ENCODE peak calls at places on chromosomes 4 and X, in eight cellular contexts. One of them, this sample, is unnamed.

GRCh38 chr4:129362685-129363274 is 266.8 kb downstream of the C4orf33 start:
- DNase-seq in PC-9: peak
- DNase-seq in right cardiac atrium: peak
- DNase-seq in breast epithelium: peak
- DNase-seq in HL-60: no peak
- DNase-seq in suprapubic skin: no peak
- DNase-seq in thoracic aorta: peak
- DNase-seq in GM12878: peak
- DNase-seq in this sample: peak

GRCh38 chr4:69713593-69713992 is 46.8 kb downstream of the SULT1B1 start:
- DNase-seq in PC-9: no peak
- DNase-seq in right cardiac atrium: no peak
- DNase-seq in breast epithelium: no peak
- DNase-seq in HL-60: peak
- DNase-seq in suprapubic skin: no peak
- DNase-seq in thoracic aorta: no peak
- DNase-seq in GM12878: no peak
- DNase-seq in this sample: no peak

GRCh38 chr4:168514249-168514852 is 17.5 kb downstream of the PALLD start:
- DNase-seq in PC-9: no peak
- DNase-seq in right cardiac atrium: no peak
- DNase-seq in breast epithelium: no peak
- DNase-seq in HL-60: no peak
- DNase-seq in suprapubic skin: no peak
- DNase-seq in thoracic aorta: no peak
- DNase-seq in GM12878: no peak
- DNase-seq in this sample: no peak

GRCh38 chr4:127400736-127401346 is 231.9 kb upstream of the INTU start:
- DNase-seq in PC-9: peak
- DNase-seq in right cardiac atrium: peak
- DNase-seq in breast epithelium: peak
- DNase-seq in HL-60: no peak
- DNase-seq in suprapubic skin: peak
- DNase-seq in thoracic aorta: no peak
- DNase-seq in GM12878: peak
- DNase-seq in this sample: peak

GRCh38 chrX:128653524-128653923 is 601.3 kb upstream of the ACTRT1 start:
- DNase-seq in PC-9: no peak
- DNase-seq in right cardiac atrium: no peak
- DNase-seq in breast epithelium: no peak
- DNase-seq in HL-60: no peak
- DNase-seq in suprapubic skin: no peak
- DNase-seq in thoracic aorta: no peak
- DNase-seq in GM12878: no peak
- DNase-seq in this sample: no peak

GRCh38 chr4:25900310-25900709 is 13.7 kb upstream of the SMIM20 start:
- DNase-seq in PC-9: no peak
- DNase-seq in right cardiac atrium: no peak
- DNase-seq in breast epithelium: no peak
- DNase-seq in HL-60: no peak
- DNase-seq in suprapubic skin: no peak
- DNase-seq in thoracic aorta: no peak
- DNase-seq in GM12878: no peak
- DNase-seq in this sample: no peak

GRCh38 chrX:125622899-125623298 is 303.2 kb downstream of the TEX13C start:
- DNase-seq in PC-9: no peak
- DNase-seq in right cardiac atrium: no peak
- DNase-seq in breast epithelium: no peak
- DNase-seq in HL-60: no peak
- DNase-seq in suprapubic skin: no peak
- DNase-seq in thoracic aorta: no peak
- DNase-seq in GM12878: no peak
- DNase-seq in this sample: no peak

GRCh38 chrX:112761239-112762207 is 79.1 kb downstream of the AMOT start:
- DNase-seq in PC-9: no peak
- DNase-seq in right cardiac atrium: no peak
- DNase-seq in breast epithelium: no peak
- DNase-seq in HL-60: no peak
- DNase-seq in suprapubic skin: no peak
- DNase-seq in thoracic aorta: no peak
- DNase-seq in GM12878: peak
- DNase-seq in this sample: no peak

GRCh38 chr4:3681191-3681590 is 85.0 kb upstream of the ADRA2C start:
- DNase-seq in PC-9: no peak
- DNase-seq in right cardiac atrium: no peak
- DNase-seq in breast epithelium: no peak
- DNase-seq in HL-60: no peak
- DNase-seq in suprapubic skin: peak
- DNase-seq in thoracic aorta: no peak
- DNase-seq in GM12878: no peak
- DNase-seq in this sample: no peak

GRCh38 chrX:122220644-122221373 is 963.3 kb upstream of the GRIA3 start:
- DNase-seq in PC-9: no peak
- DNase-seq in right cardiac atrium: no peak
- DNase-seq in breast epithelium: no peak
- DNase-seq in HL-60: no peak
- DNase-seq in suprapubic skin: no peak
- DNase-seq in thoracic aorta: no peak
- DNase-seq in GM12878: no peak
- DNase-seq in this sample: no peak
- H3K27ac ChIP-seq in PC-9: no peak
- H3K27ac ChIP-seq in right cardiac atrium: no peak
- H3K27ac ChIP-seq in breast epithelium: no peak
- H3K27ac ChIP-seq in HL-60: no peak
- H3K27ac ChIP-seq in suprapubic skin: no peak
- H3K27ac ChIP-seq in thoracic aorta: no peak
- H3K27ac ChIP-seq in GM12878: no peak
- H3K27ac ChIP-seq in this sample: no peak

DNA sequence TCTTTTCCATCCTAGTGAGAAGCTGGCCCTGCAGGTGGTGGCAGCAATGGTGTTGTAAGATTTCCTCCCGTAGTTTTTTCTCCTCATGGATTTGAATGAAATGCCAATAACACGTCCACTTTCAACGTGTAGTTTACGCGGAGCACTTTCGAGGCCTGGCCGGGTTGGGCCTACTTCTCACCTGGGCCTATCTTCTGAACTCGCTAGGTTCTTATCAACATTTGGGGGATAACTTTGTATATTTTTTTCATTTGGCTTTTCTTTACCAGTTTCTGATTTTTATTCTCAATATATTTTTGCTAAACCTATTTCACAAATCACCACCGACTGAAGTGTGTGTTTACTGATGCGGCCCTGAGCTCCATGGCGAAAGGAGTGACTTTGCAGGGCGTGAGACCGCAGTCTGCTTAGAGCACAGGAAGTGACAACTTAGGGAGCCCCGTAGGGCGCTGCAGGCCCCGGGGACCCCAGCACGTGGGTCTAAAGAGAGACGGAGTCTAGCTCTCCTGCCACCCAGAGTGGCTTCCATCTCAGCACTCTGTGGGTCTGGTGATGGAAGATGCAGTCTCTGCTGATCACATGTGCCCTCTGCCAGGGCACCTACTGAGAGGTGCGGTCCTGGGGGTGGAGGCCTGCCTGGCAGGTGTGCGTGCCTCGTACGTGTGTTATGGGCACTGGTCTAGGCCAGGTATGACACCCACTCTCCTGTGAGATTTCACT is 29.1 kb downstream of the NELFA start:
- DNase-seq in PC-9: no peak
- DNase-seq in right cardiac atrium: no peak
- DNase-seq in breast epithelium: no peak
- DNase-seq in HL-60: no peak
- DNase-seq in suprapubic skin: no peak
- DNase-seq in thoracic aorta: no peak
- DNase-seq in GM12878: no peak
- DNase-seq in this sample: no peak
- H3K27ac ChIP-seq in PC-9: no peak
- H3K27ac ChIP-seq in right cardiac atrium: no peak
- H3K27ac ChIP-seq in breast epithelium: no peak
- H3K27ac ChIP-seq in HL-60: no peak
- H3K27ac ChIP-seq in suprapubic skin: no peak
- H3K27ac ChIP-seq in thoracic aorta: no peak
- H3K27ac ChIP-seq in GM12878: no peak
- H3K27ac ChIP-seq in this sample: no peak

DNA sequence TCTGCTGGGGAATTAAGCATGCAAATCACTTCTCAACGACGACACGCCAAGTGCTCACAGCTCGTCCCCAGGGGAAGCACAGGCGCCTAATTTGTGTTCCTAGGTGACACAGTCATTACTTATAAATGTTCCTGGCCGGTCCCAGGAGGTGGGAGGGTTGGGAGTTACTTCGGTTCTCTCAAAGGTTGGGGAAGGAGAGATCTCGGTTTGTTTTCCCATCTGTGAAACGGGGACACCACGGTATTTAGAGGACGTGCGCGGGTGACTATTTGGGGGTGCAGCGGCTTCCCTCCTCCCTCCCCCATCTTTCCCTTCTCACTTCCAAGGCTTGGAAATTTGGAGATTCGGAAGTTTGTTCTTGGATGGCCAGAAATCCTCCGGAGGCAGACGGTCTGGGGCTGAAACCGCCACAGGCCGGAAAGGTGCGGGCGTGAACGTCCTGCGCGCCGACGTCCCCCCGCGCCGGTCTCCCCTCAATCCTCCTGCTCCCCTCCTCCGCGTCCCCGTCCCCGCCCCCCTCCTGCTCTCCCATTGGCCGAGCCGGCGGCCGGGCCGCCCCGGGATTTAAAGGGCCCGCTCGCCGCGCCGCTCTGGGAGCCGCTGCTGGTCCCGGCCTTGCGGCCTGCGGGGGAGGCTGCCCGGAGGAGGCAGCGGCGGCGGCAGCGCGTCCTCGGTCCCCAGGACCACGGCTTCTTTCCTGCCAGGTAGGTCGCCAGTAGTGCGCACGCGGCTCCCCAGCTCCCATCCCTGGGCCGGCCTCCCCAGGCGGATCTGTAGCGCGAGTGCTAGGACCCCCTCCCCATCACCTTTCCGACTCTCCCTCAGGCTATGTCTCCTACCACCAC is at the start of gene PORCN:
- DNase-seq in PC-9: peak
- DNase-seq in right cardiac atrium: peak
- DNase-seq in breast epithelium: peak
- DNase-seq in HL-60: no peak
- DNase-seq in suprapubic skin: peak
- DNase-seq in thoracic aorta: no peak
- DNase-seq in GM12878: peak
- DNase-seq in this sample: peak
- H3K27ac ChIP-seq in PC-9: peak
- H3K27ac ChIP-seq in right cardiac atrium: peak
- H3K27ac ChIP-seq in breast epithelium: peak
- H3K27ac ChIP-seq in HL-60: peak
- H3K27ac ChIP-seq in suprapubic skin: peak
- H3K27ac ChIP-seq in thoracic aorta: no peak
- H3K27ac ChIP-seq in GM12878: peak
- H3K27ac ChIP-seq in this sample: peak

GRCh38 chrX:16882702-16883486 is 12.7 kb upstream of the RBBP7 start:
- DNase-seq in PC-9: peak
- DNase-seq in right cardiac atrium: peak
- DNase-seq in breast epithelium: peak
- DNase-seq in HL-60: no peak
- DNase-seq in suprapubic skin: peak
- DNase-seq in thoracic aorta: no peak
- DNase-seq in GM12878: peak
- DNase-seq in this sample: peak
- H3K27ac ChIP-seq in PC-9: peak
- H3K27ac ChIP-seq in right cardiac atrium: peak
- H3K27ac ChIP-seq in breast epithelium: peak
- H3K27ac ChIP-seq in HL-60: peak
- H3K27ac ChIP-seq in suprapubic skin: peak
- H3K27ac ChIP-seq in thoracic aorta: peak
- H3K27ac ChIP-seq in GM12878: peak
- H3K27ac ChIP-seq in this sample: peak

GRCh38 chr4:140426610-140427103 is 791 bp downstream of the CLGN start:
- DNase-seq in PC-9: no peak
- DNase-seq in right cardiac atrium: peak
- DNase-seq in breast epithelium: no peak
- DNase-seq in HL-60: no peak
- DNase-seq in suprapubic skin: peak
- DNase-seq in thoracic aorta: no peak
- DNase-seq in GM12878: no peak
- DNase-seq in this sample: no peak
- H3K27ac ChIP-seq in PC-9: no peak
- H3K27ac ChIP-seq in right cardiac atrium: peak
- H3K27ac ChIP-seq in breast epithelium: no peak
- H3K27ac ChIP-seq in HL-60: no peak
- H3K27ac ChIP-seq in suprapubic skin: no peak
- H3K27ac ChIP-seq in thoracic aorta: no peak
- H3K27ac ChIP-seq in GM12878: no peak
- H3K27ac ChIP-seq in this sample: no peak

DNA sequence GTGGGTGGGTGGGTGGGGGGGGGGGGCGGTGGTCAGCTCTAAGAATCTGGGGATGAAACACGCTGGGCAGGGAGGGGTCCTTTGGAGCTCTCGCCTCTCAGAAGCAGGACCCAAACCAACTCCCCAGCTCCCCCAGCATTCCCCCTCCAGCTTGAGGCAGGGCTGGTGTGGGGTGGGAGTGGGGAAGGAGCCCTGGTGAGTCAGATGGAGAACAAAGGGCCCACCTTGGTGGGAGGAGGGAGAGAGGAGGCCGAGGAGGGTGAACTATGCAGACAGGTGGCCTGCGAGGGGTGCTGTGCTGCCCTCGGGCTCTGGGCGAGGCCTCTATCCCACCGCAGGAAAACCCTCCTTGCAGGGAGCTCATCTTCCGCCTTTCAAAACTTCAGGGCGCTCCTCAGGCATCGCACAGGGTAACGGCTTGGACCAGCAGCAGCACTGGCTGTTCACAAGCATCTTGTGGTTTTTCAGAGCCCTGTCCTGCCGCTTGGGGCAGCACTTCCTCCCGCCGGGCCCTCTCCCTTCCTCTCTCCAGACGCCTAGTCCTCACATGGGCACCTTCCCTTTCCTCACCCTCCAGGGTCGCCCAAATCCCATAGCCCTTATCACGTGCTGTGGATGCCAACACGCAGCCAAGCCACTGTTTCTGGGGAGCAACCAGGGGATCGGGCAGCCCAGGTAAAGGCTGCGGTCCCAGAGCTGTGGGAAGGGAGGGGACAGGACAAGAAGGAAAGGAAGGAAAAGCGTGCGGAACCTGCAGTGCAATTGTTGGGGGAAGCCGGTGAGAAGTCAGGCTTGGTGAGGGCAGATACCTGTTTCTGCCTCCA is 34.0 kb upstream of the GRPEL1 start:
- DNase-seq in PC-9: peak
- DNase-seq in right cardiac atrium: peak
- DNase-seq in breast epithelium: peak
- DNase-seq in HL-60: peak
- DNase-seq in suprapubic skin: peak
- DNase-seq in thoracic aorta: no peak
- DNase-seq in GM12878: no peak
- DNase-seq in this sample: peak
- H3K27ac ChIP-seq in PC-9: no peak
- H3K27ac ChIP-seq in right cardiac atrium: no peak
- H3K27ac ChIP-seq in breast epithelium: no peak
- H3K27ac ChIP-seq in HL-60: no peak
- H3K27ac ChIP-seq in suprapubic skin: peak
- H3K27ac ChIP-seq in thoracic aorta: no peak
- H3K27ac ChIP-seq in GM12878: no peak
- H3K27ac ChIP-seq in this sample: peak